ENCODE peak calls at places on chromosomes 7 and 10, in seven cellular contexts. One of them, this sample, is unnamed.

GRCh38 chr10:49163741-49164140 is 24.4 kb downstream of the TMEM273 start:
- DNase-seq in IMR-90: peak
- DNase-seq in A549: no peak
- DNase-seq in suprapubic skin: no peak
- DNase-seq in spleen: no peak
- DNase-seq in K562: no peak
- DNase-seq in HCT116: no peak
- DNase-seq in this sample: peak

GRCh38 chr7:16711730-16712129 is 41.8 kb upstream of the TSPAN13 start:
- DNase-seq in K562: no peak
- DNase-seq in suprapubic skin: no peak
- DNase-seq in A549: no peak
- DNase-seq in spleen: no peak
- DNase-seq in IMR-90: no peak
- DNase-seq in HCT116: no peak
- DNase-seq in this sample: no peak

GRCh38 chr7:43164757-43165156 is 52.3 kb downstream of the HECW1 start:
- DNase-seq in A549: peak
- DNase-seq in K562: no peak
- DNase-seq in IMR-90: peak
- DNase-seq in spleen: no peak
- DNase-seq in HCT116: peak
- DNase-seq in suprapubic skin: no peak
- DNase-seq in this sample: peak

GRCh38 chr7:66050337-66050957 is 25.2 kb upstream of the ASL start:
- DNase-seq in HCT116: no peak
- DNase-seq in A549: no peak
- DNase-seq in suprapubic skin: no peak
- DNase-seq in IMR-90: no peak
- DNase-seq in K562: no peak
- DNase-seq in spleen: no peak
- DNase-seq in this sample: no peak

GRCh38 chr10:34872820-34873219 is 57.7 kb upstream of the PARD3 start:
- DNase-seq in HCT116: no peak
- DNase-seq in K562: no peak
- DNase-seq in A549: no peak
- DNase-seq in spleen: no peak
- DNase-seq in suprapubic skin: no peak
- DNase-seq in IMR-90: no peak
- DNase-seq in this sample: no peak

GRCh38 chr10:91164520-91165065 is 55.9 kb upstream of the PCGF5 start:
- DNase-seq in A549: no peak
- DNase-seq in suprapubic skin: no peak
- DNase-seq in K562: no peak
- DNase-seq in spleen: no peak
- DNase-seq in IMR-90: peak
- DNase-seq in HCT116: no peak
- DNase-seq in this sample: no peak

GRCh38 chr7:157490465-157490912 is 153.7 kb downstream of the DNAJB6 start:
- DNase-seq in K562: peak
- DNase-seq in HCT116: peak
- DNase-seq in spleen: peak
- DNase-seq in suprapubic skin: no peak
- DNase-seq in A549: peak
- DNase-seq in IMR-90: peak
- DNase-seq in this sample: no peak

GRCh38 chr10:31622993-31623392 is 304.0 kb downstream of the ZEB1 start:
- DNase-seq in suprapubic skin: no peak
- DNase-seq in A549: no peak
- DNase-seq in IMR-90: peak
- DNase-seq in spleen: no peak
- DNase-seq in HCT116: no peak
- DNase-seq in K562: no peak
- DNase-seq in this sample: no peak

GRCh38 chr7:100897111-100897608 is 1.5 kb upstream of the ACHE start:
- DNase-seq in suprapubic skin: no peak
- DNase-seq in HCT116: no peak
- DNase-seq in spleen: peak
- DNase-seq in IMR-90: no peak
- DNase-seq in K562: peak
- DNase-seq in A549: no peak
- DNase-seq in this sample: peak

GRCh38 chr7:41940760-41941343 is 238.0 kb upstream of the INHBA start:
- DNase-seq in IMR-90: peak
- DNase-seq in spleen: no peak
- DNase-seq in suprapubic skin: peak
- DNase-seq in A549: peak
- DNase-seq in HCT116: peak
- DNase-seq in K562: peak
- DNase-seq in this sample: peak

GRCh38 chr10:78248651-78249464 is 215.2 kb downstream of the RPS24 start:
- DNase-seq in A549: no peak
- DNase-seq in IMR-90: peak
- DNase-seq in spleen: no peak
- DNase-seq in suprapubic skin: no peak
- DNase-seq in HCT116: no peak
- DNase-seq in K562: no peak
- DNase-seq in this sample: no peak

GRCh38 chr10:30510184-30510931 is 76.4 kb downstream of the MAP3K8 start:
- DNase-seq in spleen: no peak
- DNase-seq in HCT116: no peak
- DNase-seq in IMR-90: peak
- DNase-seq in suprapubic skin: no peak
- DNase-seq in K562: peak
- DNase-seq in A549: peak
- DNase-seq in this sample: peak

DNA sequence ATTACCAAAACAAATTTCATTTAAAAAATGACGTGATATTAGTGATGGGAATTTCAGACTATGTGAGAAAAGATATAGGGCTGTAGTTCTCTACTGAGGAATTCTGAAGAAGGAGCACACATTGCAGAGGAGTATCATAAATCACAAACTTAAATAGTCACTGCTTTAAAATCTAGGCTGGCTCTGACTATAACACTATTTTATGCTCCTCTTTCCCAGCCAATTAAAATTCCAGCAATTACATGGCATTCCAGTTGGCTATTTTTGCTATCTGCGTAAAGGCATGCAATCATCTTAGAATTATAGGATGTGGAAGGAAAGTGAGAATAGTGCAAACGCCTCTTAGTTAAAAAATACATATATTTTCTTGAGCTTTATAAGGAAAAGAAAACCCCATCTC is 123.1 kb downstream of the GNAI1 start:
- DNase-seq in spleen: no peak
- DNase-seq in A549: no peak
- DNase-seq in HCT116: no peak
- DNase-seq in K562: no peak
- DNase-seq in suprapubic skin: no peak
- DNase-seq in IMR-90: no peak
- DNase-seq in this sample: no peak
- TF ChIP-seq POLR2A in spleen: no peak
- TF ChIP-seq POLR2A in A549: no peak
- TF ChIP-seq POLR2A in HCT116: no peak
- TF ChIP-seq POLR2A in K562: no peak
- TF ChIP-seq POLR2A in suprapubic skin: no peak
- TF ChIP-seq POLR2A in IMR-90: no peak
- TF ChIP-seq POLR2A in this sample: no peak

DNA sequence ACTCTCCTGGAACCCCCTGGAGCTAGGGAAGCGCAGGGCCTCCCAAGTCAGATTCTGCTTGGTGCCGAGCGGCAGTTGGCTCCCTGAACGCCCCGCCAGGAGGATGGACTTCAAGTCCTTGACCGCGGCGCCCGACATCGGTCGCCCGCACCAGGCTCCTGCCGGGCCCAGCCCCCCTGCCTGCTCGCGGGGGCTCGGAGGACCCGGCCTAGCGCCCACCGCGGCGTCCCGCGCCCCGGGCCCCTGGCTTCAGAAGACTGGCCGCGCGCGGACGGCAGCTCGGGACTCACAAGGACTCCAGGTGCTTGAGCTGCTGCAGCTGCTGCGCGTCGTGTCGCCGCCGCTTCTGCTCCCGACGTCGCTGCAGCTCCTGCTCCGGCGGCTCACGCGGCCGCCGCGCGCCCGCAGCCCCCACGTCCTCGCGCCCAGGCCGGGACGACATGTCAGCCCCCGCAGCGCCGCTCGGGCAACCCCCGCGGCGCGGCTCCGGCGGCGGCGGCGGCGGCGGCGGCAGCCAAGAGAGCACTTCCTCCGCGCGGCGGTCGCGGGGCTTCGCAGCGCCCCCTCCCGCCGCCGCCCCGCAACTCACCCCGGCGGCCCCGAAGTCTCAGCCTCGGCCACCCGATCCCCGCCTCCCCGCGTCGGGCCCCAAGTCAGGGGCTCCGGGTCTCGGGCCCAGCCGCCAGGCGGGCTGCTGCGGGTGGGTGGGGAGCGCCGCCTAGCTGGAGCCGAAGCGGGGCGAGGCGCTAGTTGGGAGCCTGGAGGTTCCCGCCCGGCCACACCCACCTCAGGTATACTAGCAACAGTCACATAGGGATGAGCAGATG is at the start of gene RP9:
- DNase-seq in K562: peak
- DNase-seq in IMR-90: peak
- DNase-seq in suprapubic skin: peak
- DNase-seq in A549: peak
- DNase-seq in spleen: peak
- DNase-seq in HCT116: peak
- DNase-seq in this sample: peak
- TF ChIP-seq CTCF in K562: peak
- TF ChIP-seq CTCF in IMR-90: peak
- TF ChIP-seq CTCF in suprapubic skin: peak
- TF ChIP-seq CTCF in A549: peak
- TF ChIP-seq CTCF in spleen: peak
- TF ChIP-seq CTCF in HCT116: peak
- TF ChIP-seq CTCF in this sample: peak

DNA sequence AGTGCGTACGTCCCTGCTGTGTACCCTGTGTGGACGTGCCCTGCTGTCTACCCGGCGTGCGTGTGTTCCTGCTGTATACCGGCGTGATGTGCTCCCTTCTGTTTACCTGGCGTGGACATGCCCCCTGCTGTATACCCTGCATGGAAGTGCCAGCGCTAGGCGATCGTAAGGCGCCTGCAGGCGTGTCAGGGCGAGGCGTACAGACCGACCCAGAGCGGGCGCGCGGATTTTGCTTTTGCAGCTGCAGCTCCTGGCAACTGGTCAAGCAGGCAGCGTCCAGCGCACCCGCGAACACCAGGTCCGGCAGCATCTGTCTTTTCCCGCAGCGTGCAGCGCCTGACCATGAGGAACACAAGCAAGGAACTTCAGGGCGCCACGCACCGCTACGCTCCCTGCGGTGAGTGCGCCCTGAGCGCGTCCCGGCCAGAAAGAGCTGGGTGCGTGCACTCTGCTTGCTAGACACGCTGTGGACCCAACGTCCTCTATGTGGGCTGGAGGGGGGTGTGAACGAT is 680 bp downstream of the C7orf57 start:
- DNase-seq in K562: no peak
- DNase-seq in HCT116: no peak
- DNase-seq in suprapubic skin: peak
- DNase-seq in IMR-90: peak
- DNase-seq in A549: no peak
- DNase-seq in spleen: peak
- DNase-seq in this sample: peak
- H3K4me3 ChIP-seq in K562: no peak
- H3K4me3 ChIP-seq in HCT116: no peak
- H3K4me3 ChIP-seq in suprapubic skin: peak
- H3K4me3 ChIP-seq in IMR-90: peak
- H3K4me3 ChIP-seq in A549: peak
- H3K4me3 ChIP-seq in spleen: peak
- H3K4me3 ChIP-seq in this sample: no peak

DNA sequence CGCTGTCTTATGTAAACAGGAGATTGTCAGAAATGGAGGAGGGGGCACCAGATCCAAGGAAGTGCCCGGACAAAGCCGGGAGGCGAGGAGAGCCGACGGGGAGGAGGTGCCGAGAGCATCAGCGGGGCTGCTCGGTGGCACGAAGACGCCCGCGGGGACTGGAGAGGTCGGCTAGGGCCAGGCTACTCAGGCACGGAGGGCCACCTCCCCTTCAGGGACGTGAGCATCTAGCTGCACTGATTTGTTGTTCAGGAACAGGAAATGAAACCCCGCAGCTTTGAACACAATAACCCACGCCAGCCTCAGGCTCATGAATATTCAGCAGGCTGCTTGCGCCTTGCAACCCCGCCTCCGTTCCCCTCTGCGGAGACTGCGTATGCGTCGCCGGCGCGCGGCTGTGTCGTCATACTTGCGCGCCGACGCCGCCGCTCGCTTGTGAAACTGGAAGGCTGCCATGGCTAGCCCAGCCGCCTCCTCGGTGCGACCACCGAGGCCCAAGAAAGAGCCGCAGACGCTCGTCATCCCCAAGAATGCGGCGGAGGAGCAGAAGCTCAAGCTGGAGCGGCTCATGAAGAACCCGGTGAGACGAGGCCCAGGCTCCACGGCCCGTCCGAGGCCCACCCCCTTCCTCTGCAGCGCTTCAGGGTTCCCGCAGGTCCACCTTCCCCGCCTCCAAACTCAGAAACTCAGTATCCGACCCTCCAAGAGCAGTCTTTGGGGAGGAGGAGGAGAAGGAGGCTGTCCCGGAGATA is at the start of gene PRKRIP1:
- DNase-seq in suprapubic skin: peak
- DNase-seq in HCT116: peak
- DNase-seq in K562: peak
- DNase-seq in spleen: peak
- DNase-seq in A549: peak
- DNase-seq in IMR-90: peak
- DNase-seq in this sample: peak
- TF ChIP-seq POLR2A in suprapubic skin: no peak
- TF ChIP-seq POLR2A in HCT116: no peak
- TF ChIP-seq POLR2A in K562: peak
- TF ChIP-seq POLR2A in spleen: no peak
- TF ChIP-seq POLR2A in A549: peak
- TF ChIP-seq POLR2A in IMR-90: peak
- TF ChIP-seq POLR2A in this sample: peak

DNA sequence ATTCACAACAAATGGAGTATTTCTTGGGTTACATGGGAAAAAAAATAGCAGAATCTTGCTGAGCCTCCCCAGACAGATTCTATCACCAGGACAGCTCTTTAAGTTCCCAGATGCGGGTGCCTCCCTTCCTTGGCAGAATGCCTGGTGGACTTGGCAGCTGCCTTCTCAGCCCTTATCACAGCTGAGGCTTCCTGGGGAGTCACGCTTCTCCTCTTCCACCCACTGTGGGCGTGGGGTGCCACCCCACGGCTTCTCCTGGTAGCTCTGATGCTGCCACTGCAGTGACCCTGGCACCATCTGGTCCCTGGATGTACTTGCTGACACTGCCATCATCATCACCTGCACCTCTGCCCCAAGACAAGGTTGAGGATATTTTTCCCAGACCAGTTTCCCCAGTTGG is 16.2 kb upstream of the NME8 start:
- DNase-seq in HCT116: no peak
- DNase-seq in spleen: peak
- DNase-seq in suprapubic skin: no peak
- DNase-seq in IMR-90: no peak
- DNase-seq in K562: no peak
- DNase-seq in A549: peak
- DNase-seq in this sample: peak
- TF ChIP-seq CTCF in HCT116: no peak
- TF ChIP-seq CTCF in spleen: peak
- TF ChIP-seq CTCF in suprapubic skin: peak
- TF ChIP-seq CTCF in IMR-90: no peak
- TF ChIP-seq CTCF in K562: no peak
- TF ChIP-seq CTCF in A549: peak
- TF ChIP-seq CTCF in this sample: no peak

GRCh38 chr10:117418121-117418520 is 42.9 kb upstream of the PDZD8 start:
- DNase-seq in A549: no peak
- DNase-seq in spleen: no peak
- DNase-seq in IMR-90: no peak
- DNase-seq in suprapubic skin: no peak
- DNase-seq in HCT116: no peak
- DNase-seq in K562: no peak
- DNase-seq in this sample: no peak
- H3K4me3 ChIP-seq in A549: no peak
- H3K4me3 ChIP-seq in spleen: no peak
- H3K4me3 ChIP-seq in IMR-90: no peak
- H3K4me3 ChIP-seq in suprapubic skin: no peak
- H3K4me3 ChIP-seq in HCT116: no peak
- H3K4me3 ChIP-seq in K562: no peak
- H3K4me3 ChIP-seq in this sample: no peak